ENCODE peak calls at places on chromosomes 6 and 20, in seven cellular contexts. One of them, this sample, is unnamed.

GRCh38 chr6:7673063-7673536 is 52.8 kb upstream of the BMP6 start:
- DNase-seq in tibial artery: peak; percentile 29
- DNase-seq in uterus: peak; percentile 30
- DNase-seq in HCT116: peak; percentile 50
- DNase-seq in heart left ventricle: peak; percentile 20
- DNase-seq in A549: no peak
- DNase-seq in hepatocyte: peak; percentile 27
- DNase-seq in this sample: peak; percentile 61

GRCh38 chr6:79610301-79611009 is 20.7 kb upstream of the SH3BGRL2 start:
- DNase-seq in hepatocyte: no peak
- DNase-seq in HCT116: no peak
- DNase-seq in tibial artery: no peak
- DNase-seq in heart left ventricle: no peak
- DNase-seq in uterus: no peak
- DNase-seq in A549: no peak
- DNase-seq in this sample: no peak

GRCh38 chr6:5457983-5458683 is 196.8 kb downstream of the FARS2 start:
- DNase-seq in heart left ventricle: no peak
- DNase-seq in hepatocyte: no peak
- DNase-seq in HCT116: no peak
- DNase-seq in tibial artery: no peak
- DNase-seq in A549: no peak
- DNase-seq in uterus: no peak
- DNase-seq in this sample: peak; percentile 17

GRCh38 chr20:61924211-61924857 is 141.3 kb downstream of the TAF4 start:
- DNase-seq in HCT116: no peak
- DNase-seq in tibial artery: no peak
- DNase-seq in A549: no peak
- DNase-seq in hepatocyte: no peak
- DNase-seq in uterus: no peak
- DNase-seq in heart left ventricle: no peak
- DNase-seq in this sample: no peak

GRCh38 chr6:33508935-33509926 is 54.9 kb downstream of the ZBTB9 start:
- DNase-seq in heart left ventricle: no peak
- DNase-seq in uterus: no peak
- DNase-seq in tibial artery: no peak
- DNase-seq in HCT116: no peak
- DNase-seq in A549: no peak
- DNase-seq in hepatocyte: no peak
- DNase-seq in this sample: no peak

GRCh38 chr20:48283470-48284110 is 498.3 kb upstream of the SULF2 start:
- DNase-seq in tibial artery: peak; percentile 46
- DNase-seq in HCT116: no peak
- DNase-seq in hepatocyte: peak; percentile 51
- DNase-seq in uterus: no peak
- DNase-seq in A549: no peak
- DNase-seq in heart left ventricle: no peak
- DNase-seq in this sample: peak; percentile 39

GRCh38 chr6:20236899-20237600 is 24.8 kb upstream of the MBOAT1 start:
- DNase-seq in uterus: no peak
- DNase-seq in heart left ventricle: no peak
- DNase-seq in hepatocyte: no peak
- DNase-seq in tibial artery: no peak
- DNase-seq in A549: no peak
- DNase-seq in HCT116: no peak
- DNase-seq in this sample: no peak

GRCh38 chr6:139644821-139645220 is 270.4 kb upstream of the CITED2 start:
- DNase-seq in A549: no peak
- DNase-seq in tibial artery: no peak
- DNase-seq in hepatocyte: no peak
- DNase-seq in HCT116: no peak
- DNase-seq in heart left ventricle: no peak
- DNase-seq in uterus: peak; percentile 42
- DNase-seq in this sample: no peak

GRCh38 chr6:108163644-108164536 is 1.9 kb upstream of the NR2E1 start:
- DNase-seq in A549: no peak
- DNase-seq in heart left ventricle: no peak
- DNase-seq in hepatocyte: no peak
- DNase-seq in HCT116: no peak
- DNase-seq in uterus: no peak
- DNase-seq in tibial artery: no peak
- DNase-seq in this sample: no peak

GRCh38 chr6:51842487-51843469 is 244.6 kb downstream of the PKHD1 start:
- DNase-seq in uterus: no peak
- DNase-seq in tibial artery: no peak
- DNase-seq in heart left ventricle: no peak
- DNase-seq in hepatocyte: no peak
- DNase-seq in HCT116: no peak
- DNase-seq in A549: no peak
- DNase-seq in this sample: no peak

GRCh38 chr20:62430311-62430853 is 3.0 kb upstream of the RBBP8NL start:
- DNase-seq in heart left ventricle: no peak
- DNase-seq in tibial artery: no peak
- DNase-seq in hepatocyte: peak; percentile 75
- DNase-seq in A549: no peak
- DNase-seq in HCT116: no peak
- DNase-seq in uterus: no peak
- DNase-seq in this sample: no peak

GRCh38 chr20:33404281-33404680 is 3.0 kb upstream of the CDK5RAP1 start:
- DNase-seq in hepatocyte: no peak
- DNase-seq in uterus: no peak
- DNase-seq in HCT116: no peak
- DNase-seq in tibial artery: no peak
- DNase-seq in heart left ventricle: no peak
- DNase-seq in A549: no peak
- DNase-seq in this sample: no peak

GRCh38 chr6:142854589-142855488 is 90.1 kb downstream of the HIVEP2 start:
- DNase-seq in HCT116: no peak
- DNase-seq in hepatocyte: no peak
- DNase-seq in heart left ventricle: no peak
- DNase-seq in A549: no peak
- DNase-seq in uterus: no peak
- DNase-seq in tibial artery: no peak
- DNase-seq in this sample: no peak

GRCh38 chr6:80607814-80608391 is 501.4 kb downstream of the BCKDHB start:
- DNase-seq in uterus: no peak
- DNase-seq in hepatocyte: peak; percentile 10
- DNase-seq in A549: no peak
- DNase-seq in heart left ventricle: no peak
- DNase-seq in HCT116: no peak
- DNase-seq in tibial artery: no peak
- DNase-seq in this sample: no peak

GRCh38 chr20:33796263-33796906 is 14.8 kb upstream of the CHMP4B start:
- DNase-seq in uterus: no peak
- DNase-seq in HCT116: peak; percentile 73
- DNase-seq in hepatocyte: peak; percentile 71
- DNase-seq in heart left ventricle: no peak
- DNase-seq in A549: no peak
- DNase-seq in tibial artery: no peak
- DNase-seq in this sample: peak; percentile 76

GRCh38 chr20:62624719-62625455 is 17.4 kb upstream of the SLCO4A1 start:
- DNase-seq in heart left ventricle: no peak
- DNase-seq in hepatocyte: no peak
- DNase-seq in uterus: no peak
- DNase-seq in tibial artery: peak; percentile 72
- DNase-seq in A549: no peak
- DNase-seq in HCT116: no peak
- DNase-seq in this sample: no peak

GRCh38 chr20:61170921-61171320 is 81.1 kb upstream of the CDH4 start:
- DNase-seq in HCT116: no peak
- DNase-seq in heart left ventricle: no peak
- DNase-seq in hepatocyte: no peak
- DNase-seq in uterus: no peak
- DNase-seq in tibial artery: no peak
- DNase-seq in A549: no peak
- DNase-seq in this sample: no peak

GRCh38 chr6:37699138-37699766 is 1.6 kb upstream of the MDGA1 start:
- DNase-seq in HCT116: peak; percentile 48
- DNase-seq in tibial artery: no peak
- DNase-seq in uterus: no peak
- DNase-seq in heart left ventricle: no peak
- DNase-seq in hepatocyte: no peak
- DNase-seq in A549: no peak
- DNase-seq in this sample: no peak

GRCh38 chr6:144653885-144654505 is 368.9 kb downstream of the UTRN start:
- DNase-seq in heart left ventricle: no peak
- DNase-seq in uterus: no peak
- DNase-seq in A549: no peak
- DNase-seq in tibial artery: no peak
- DNase-seq in hepatocyte: no peak
- DNase-seq in HCT116: no peak
- DNase-seq in this sample: no peak

GRCh38 chr6:119076173-119076965 is 2.1 kb downstream of the FAM184A start:
- DNase-seq in heart left ventricle: no peak
- DNase-seq in uterus: no peak
- DNase-seq in A549: no peak
- DNase-seq in hepatocyte: no peak
- DNase-seq in tibial artery: no peak
- DNase-seq in HCT116: no peak
- DNase-seq in this sample: no peak

GRCh38 chr6:142152731-142153130 is 5.7 kb downstream of the VTA1 start:
- DNase-seq in HCT116: no peak
- DNase-seq in tibial artery: no peak
- DNase-seq in uterus: no peak
- DNase-seq in heart left ventricle: no peak
- DNase-seq in A549: no peak
- DNase-seq in hepatocyte: no peak
- DNase-seq in this sample: no peak

GRCh38 chr6:111291334-111291705 is 191.7 kb downstream of the REV3L start:
- DNase-seq in hepatocyte: no peak
- DNase-seq in tibial artery: no peak
- DNase-seq in uterus: no peak
- DNase-seq in A549: no peak
- DNase-seq in HCT116: no peak
- DNase-seq in heart left ventricle: no peak
- DNase-seq in this sample: no peak

GRCh38 chr6:44926556-44926955 is 401.6 kb upstream of the RUNX2 start:
- DNase-seq in tibial artery: no peak
- DNase-seq in HCT116: no peak
- DNase-seq in uterus: no peak
- DNase-seq in A549: no peak
- DNase-seq in heart left ventricle: no peak
- DNase-seq in hepatocyte: no peak
- DNase-seq in this sample: no peak

GRCh38 chr6:163743796-163744195 is 329.3 kb downstream of the QKI start:
- DNase-seq in HCT116: no peak
- DNase-seq in hepatocyte: no peak
- DNase-seq in tibial artery: no peak
- DNase-seq in A549: no peak
- DNase-seq in heart left ventricle: no peak
- DNase-seq in uterus: no peak
- DNase-seq in this sample: no peak

GRCh38 chr6:137309078-137309762 is 90.0 kb upstream of the IFNGR1 start:
- DNase-seq in tibial artery: peak; percentile 71
- DNase-seq in A549: no peak
- DNase-seq in uterus: peak; percentile 31
- DNase-seq in HCT116: peak; percentile 22
- DNase-seq in heart left ventricle: peak; percentile 72
- DNase-seq in hepatocyte: peak; percentile 61
- DNase-seq in this sample: peak; percentile 83

GRCh38 chr20:50272413-50273120 is 81.9 kb downstream of the CEBPB start:
- DNase-seq in hepatocyte: no peak
- DNase-seq in HCT116: no peak
- DNase-seq in A549: no peak
- DNase-seq in heart left ventricle: no peak
- DNase-seq in uterus: no peak
- DNase-seq in tibial artery: no peak
- DNase-seq in this sample: no peak

GRCh38 chr20:9628166-9628565 is 113.8 kb downstream of the LAMP5 start:
- DNase-seq in heart left ventricle: no peak
- DNase-seq in HCT116: no peak
- DNase-seq in A549: no peak
- DNase-seq in tibial artery: no peak
- DNase-seq in hepatocyte: no peak
- DNase-seq in uterus: no peak
- DNase-seq in this sample: no peak

GRCh38 chr6:136282906-136283305 is 6.7 kb downstream of the BCLAF1 start:
- DNase-seq in heart left ventricle: no peak
- DNase-seq in hepatocyte: no peak
- DNase-seq in HCT116: no peak
- DNase-seq in tibial artery: no peak
- DNase-seq in uterus: no peak
- DNase-seq in A549: no peak
- DNase-seq in this sample: no peak
- H3K4me1 ChIP-seq in heart left ventricle: peaks cover 82% of the 10 kb centered on the region
- H3K4me1 ChIP-seq in hepatocyte: peaks cover 29% of the 10 kb centered on the region
- H3K4me1 ChIP-seq in HCT116: peaks cover 1% of the 10 kb centered on the region
- H3K4me1 ChIP-seq in tibial artery: peaks cover 8% of the 10 kb centered on the region
- H3K4me1 ChIP-seq in uterus: peaks cover 10% of the 10 kb centered on the region
- H3K4me1 ChIP-seq in A549: peaks cover 54% of the 10 kb centered on the region
- H3K4me1 ChIP-seq in this sample: peaks cover 76% of the 10 kb centered on the region

GRCh38 chr6:150038202-150038830 is 13.0 kb upstream of the RAET1L start:
- DNase-seq in HCT116: no peak
- DNase-seq in hepatocyte: no peak
- DNase-seq in A549: no peak
- DNase-seq in tibial artery: no peak
- DNase-seq in heart left ventricle: no peak
- DNase-seq in uterus: no peak
- DNase-seq in this sample: no peak
- H3K4me3 ChIP-seq in HCT116: no peak overlapping the region
- H3K4me3 ChIP-seq in hepatocyte: no peak overlapping the region
- H3K4me3 ChIP-seq in A549: no peak overlapping the region
- H3K4me3 ChIP-seq in tibial artery: peak overlapping the region; percentile 22
- H3K4me3 ChIP-seq in heart left ventricle: no peak overlapping the region
- H3K4me3 ChIP-seq in uterus: no peak overlapping the region
- H3K4me3 ChIP-seq in this sample: no peak overlapping the region

DNA sequence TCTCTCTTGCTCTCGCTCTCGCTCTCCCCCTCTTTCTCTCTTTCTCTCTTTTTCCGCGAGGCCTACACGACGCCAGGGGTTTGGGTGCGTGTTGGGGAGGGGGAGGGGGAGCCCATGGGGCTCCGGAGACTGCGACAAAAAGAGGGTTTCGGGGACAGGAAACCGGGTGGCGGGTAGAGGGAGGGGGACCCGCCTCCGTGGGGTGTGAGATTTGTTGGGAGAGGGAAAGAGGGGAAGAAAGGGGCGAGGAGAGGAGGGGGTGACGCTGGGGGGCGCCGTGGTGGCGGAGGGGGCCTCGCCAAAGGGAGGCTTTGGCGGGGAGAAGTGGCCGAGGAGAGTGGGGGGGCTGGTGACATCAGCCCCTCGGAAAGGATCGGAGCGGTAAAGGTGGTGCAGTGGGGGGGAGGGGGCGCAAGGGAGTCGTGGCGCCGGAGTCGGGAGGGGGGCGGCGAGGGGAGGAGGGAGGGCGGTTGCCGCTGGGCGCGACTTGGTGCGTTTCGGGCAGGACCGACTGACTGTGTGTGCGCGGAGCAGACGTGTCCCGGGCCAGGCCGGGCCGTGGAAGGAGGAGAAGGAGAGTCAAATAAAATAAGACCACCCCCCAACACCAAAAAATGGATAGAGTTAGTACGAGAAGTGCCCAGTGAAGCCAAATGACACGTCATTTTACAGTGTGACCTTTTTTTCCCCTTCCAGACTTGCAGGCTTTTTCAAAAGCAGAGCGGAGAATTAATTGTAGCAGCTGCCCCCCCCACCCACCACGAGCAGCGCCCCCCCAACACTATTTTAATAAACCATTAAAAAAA is 39.8 kb downstream of the GNAS start:
- DNase-seq in HCT116: no peak
- DNase-seq in A549: peak; percentile 76
- DNase-seq in tibial artery: peak; percentile 76
- DNase-seq in hepatocyte: peak; percentile 90
- DNase-seq in uterus: peak; percentile 73
- DNase-seq in heart left ventricle: peak; percentile 89
- DNase-seq in this sample: peak; percentile 78
- TF ChIP-seq CTCF in HCT116: no peak
- TF ChIP-seq CTCF in A549: no peak
- TF ChIP-seq CTCF in tibial artery: no peak
- TF ChIP-seq CTCF in hepatocyte: peak; percentile 11
- TF ChIP-seq CTCF in uterus: peak; percentile 15
- TF ChIP-seq CTCF in heart left ventricle: no peak
- TF ChIP-seq CTCF in this sample: no peak

GRCh38 chr20:47031821-47032220 is 137.2 kb downstream of the EYA2 start:
- DNase-seq in tibial artery: no peak
- DNase-seq in HCT116: no peak
- DNase-seq in A549: no peak
- DNase-seq in uterus: no peak
- DNase-seq in heart left ventricle: no peak
- DNase-seq in hepatocyte: no peak
- DNase-seq in this sample: no peak
- H3K4me1 ChIP-seq in tibial artery: no peaks in the 10 kb centered on the region
- H3K4me1 ChIP-seq in HCT116: no peaks in the 10 kb centered on the region
- H3K4me1 ChIP-seq in A549: no peaks in the 10 kb centered on the region
- H3K4me1 ChIP-seq in uterus: no peaks in the 10 kb centered on the region
- H3K4me1 ChIP-seq in heart left ventricle: no peaks in the 10 kb centered on the region
- H3K4me1 ChIP-seq in hepatocyte: no peaks in the 10 kb centered on the region
- H3K4me1 ChIP-seq in this sample: no peaks in the 10 kb centered on the region